ENCODE peak calls at places on chromosome 1, in eight cellular contexts. H, D, K, A, S, E, Q and L are unnamed samples.

GRCh38 chr1:228048120-228048519 is 34.4 kb upstream of the ARF1 start:
- DNase-seq in H (no peak), D (no peak), K (no peak), A (no peak), S (no peak), E (no peak), Q (no peak), L (no peak)

GRCh38 chr1:7552402-7552801 is 218.7 kb upstream of the VAMP3 start:
- DNase-seq in H (no peak), D (no peak), K (no peak), A (no peak), S (no peak), E (peak), Q (no peak), L (no peak)

GRCh38 chr1:88681223-88681622 is 2.9 kb upstream of the PKN2 start:
- DNase-seq in H (no peak), D (no peak), K (no peak), A (no peak), S (no peak), E (no peak), Q (no peak), L (no peak)

GRCh38 chr1:225596736-225597135 is 56.2 kb downstream of the ENAH start:
- DNase-seq in H (no peak), D (no peak), K (no peak), A (no peak), S (no peak), E (no peak), Q (no peak), L (no peak)

GRCh38 chr1:8985915-8986813 is 40.1 kb downstream of the SLC2A7 start:
- DNase-seq in H (no peak), D (no peak), K (peak), A (no peak), S (peak), E (peak), Q (peak), L (peak)

GRCh38 chr1:24275510-24275909 is 43.6 kb upstream of the GRHL3 start:
- DNase-seq in H (no peak), D (no peak), K (no peak), A (no peak), S (no peak), E (peak), Q (peak), L (peak)

GRCh38 chr1:9680828-9681227 is 29.3 kb downstream of the PIK3CD start:
- DNase-seq in H (no peak), D (no peak), K (no peak), A (no peak), S (no peak), E (no peak), Q (no peak), L (no peak)

GRCh38 chr1:223234164-223234501 is 91.1 kb upstream of the TLR5 start:
- DNase-seq in H (no peak), D (no peak), K (no peak), A (no peak), S (no peak), E (no peak), Q (no peak), L (no peak)

GRCh38 chr1:4408380-4408779 is 246.0 kb upstream of the AJAP1 start:
- DNase-seq in H (no peak), D (no peak), K (no peak), A (no peak), S (no peak), E (no peak), Q (no peak), L (no peak)

GRCh38 chr1:94783342-94784264 is 36.6 kb upstream of the SLC44A3 start:
- DNase-seq in H (no peak), D (no peak), K (no peak), A (no peak), S (peak), E (peak), Q (peak), L (peak)

GRCh38 chr1:89698020-89698560 is 65.2 kb downstream of the LRRC8C start:
- DNase-seq in H (no peak), D (no peak), K (no peak), A (no peak), S (no peak), E (no peak), Q (no peak), L (no peak)